ENCODE peak calls at places on chromosomes 16 and 17, in seven cellular contexts. V is substantia nigra, Q is DMS 273 treated with DMSO at 0.1 percent for 48 hours, Y is amniotic stem cell, L is natural killer cell, R is pancreas, D is AG10803. Z is an unnamed sample.
A peak's percentile ranks its signal among the peaks of the same experiment; 100 is the strongest.

GRCh38 chr16:89860747-89861304 is 12.6 kb upstream of the TCF25 start:
- DNase-seq in Q (no peak), Y (no peak), L (peak; percentile 83), V (peak; percentile 10), D (peak; percentile 24), R (peak; percentile 79), Z (peak; percentile 71)

GRCh38 chr16:49914697-49915096 is 58.8 kb upstream of the ZNF423 start:
- DNase-seq in D (no peak), L (no peak), Y (no peak), V (no peak), R (no peak), Q (no peak), Z (no peak)

GRCh38 chr16:85157372-85157771 is 45.1 kb upstream of the CIBAR2 start:
- DNase-seq in V (no peak), L (no peak), R (no peak), Q (no peak), Y (no peak), D (no peak), Z (no peak)

GRCh38 chr17:60361889-60362288 is 30.0 kb downstream of the USP32 start:
- DNase-seq in D (no peak), R (no peak), L (no peak), Y (no peak), Q (peak; percentile 90), V (no peak), Z (no peak)

GRCh38 chr16:31868701-31869167 is 4.9 kb upstream of the ZNF267 start:
- DNase-seq in Y (peak; percentile 77), V (no peak), L (peak; percentile 75), Q (peak; percentile 13), R (peak; percentile 84), D (peak; percentile 61), Z (peak; percentile 68)

GRCh38 chr17:61406871-61407210 is 7.2 kb downstream of the TBX2 start:
- DNase-seq in V (no peak), Y (no peak), R (no peak), L (no peak), D (no peak), Q (no peak), Z (no peak)

GRCh38 chr16:48347980-48348379 is 37.2 kb downstream of the SIAH1 start:
- DNase-seq in Y (no peak), Q (peak; percentile 67), D (no peak), R (no peak), L (no peak), V (no peak), Z (no peak)

GRCh38 chr17:62724398-62725146 is 83.5 kb downstream of the MARCHF10 start:
- DNase-seq in Y (no peak), R (no peak), D (no peak), Q (no peak), L (peak; percentile 60), V (no peak), Z (peak; percentile 76)

GRCh38 chr17:75704963-75705875 is 16.0 kb upstream of the ITGB4 start:
- DNase-seq in R (no peak), Q (no peak), L (no peak), Y (no peak), D (no peak), V (no peak), Z (no peak)

GRCh38 chr17:58337600-58338453 is 9.2 kb upstream of the TSPOAP1 start:
- DNase-seq in Q (no peak), L (peak; percentile 90), D (peak; percentile 94), V (no peak), Y (no peak), R (no peak), Z (no peak)

GRCh38 chr16:14321542-14321941 is 250.4 kb downstream of the MRTFB start:
- DNase-seq in D (no peak), R (peak; percentile 91), V (no peak), Q (no peak), Y (no peak), L (no peak), Z (no peak)

GRCh38 chr17:20053343-20053964 is 44.3 kb downstream of the SPECC1 start:
- DNase-seq in L (no peak), V (no peak), Y (no peak), R (no peak), Q (no peak), D (no peak), Z (no peak)

GRCh38 chr16:56367764-56368163 is 57.6 kb downstream of the AMFR start:
- DNase-seq in D (no peak), R (peak; percentile 2), Y (no peak), Q (no peak), V (no peak), L (no peak), Z (no peak)

GRCh38 chr16:57276596-57276995 is 7.9 kb downstream of the PLLP start:
- DNase-seq in V (no peak), R (no peak), L (no peak), D (no peak), Y (no peak), Q (no peak), Z (no peak)

GRCh38 chr17:67836205-67836987 is 11.1 kb downstream of the BPTF start:
- DNase-seq in V (no peak), Q (no peak), Y (no peak), R (no peak), D (peak; percentile 60), L (no peak), Z (no peak)

GRCh38 chr17:56451629-56452028 is 141.9 kb upstream of the NOG start:
- DNase-seq in D (no peak), Q (no peak), L (no peak), Y (no peak), R (no peak), V (no peak), Z (no peak)

GRCh38 chr17:37131064-37131463 is 182.3 kb downstream of the AATF start:
- DNase-seq in R (no peak), Y (no peak), Q (no peak), D (no peak), L (no peak), V (no peak), Z (no peak)

GRCh38 chr17:41486809-41487530 is 2.7 kb downstream of the KRT36 start:
- DNase-seq in Y (no peak), Q (no peak), L (no peak), D (no peak), V (no peak), R (peak; percentile 49), Z (peak; percentile 11)